ENCODE peak calls at places on chromosomes 7 and 10, in four cellular contexts. J is HCT116, T is K562, H is SK-N-SH. I is an unnamed sample.

GRCh38 chr10:23826399-23826798 is 382.5 kb upstream of the KIAA1217 start:
- DNase-seq in J (no peak), T (no peak), H (no peak), I (peak; percentile 13)

GRCh38 chr7:8177109-8177933 is 84.6 kb downstream of the ICA1 start:
- DNase-seq in J (no peak), T (no peak), H (no peak), I (no peak)

GRCh38 chr7:102991540-102992214 is 78.9 kb downstream of the LRRC17 start:
- DNase-seq in J (peak; percentile 96), T (peak; percentile 84), H (peak; percentile 15), I (peak; percentile 71)

GRCh38 chr7:70703785-70704184 is 428.2 kb upstream of the GALNT17 start:
- DNase-seq in J (no peak), T (no peak), H (no peak), I (no peak)

GRCh38 chr10:75598998-75599397 is 167.6 kb downstream of the LRMDA start:
- DNase-seq in J (no peak), T (no peak), H (no peak), I (no peak)

GRCh38 chr7:43071604-43072003 is 40.8 kb upstream of the HECW1 start:
- DNase-seq in J (peak; percentile 12), T (peak; percentile 20), H (peak; percentile 19), I (no peak)

GRCh38 chr10:22321156-22321711 is 335 bp downstream of the BMI1 start:
- DNase-seq in J (no peak), T (no peak), H (peak; percentile 80), I (peak; percentile 35)

GRCh38 chr10:126647116-126647515 is 23.4 kb downstream of the C10orf90 start:
- DNase-seq in J (no peak), T (no peak), H (no peak), I (no peak)

GRCh38 chr7:94701555-94701973 is 45.6 kb upstream of the SGCE start:
- DNase-seq in J (peak; percentile 28), T (no peak), H (no peak), I (peak; percentile 99)

GRCh38 chr10:102312683-102313082 is 67.4 kb downstream of the GBF1 start:
- DNase-seq in J (no peak), T (no peak), H (no peak), I (no peak)

GRCh38 chr7:18361756-18362155 is 133.8 kb upstream of the HDAC9 start:
- DNase-seq in J (no peak), T (peak; percentile 9), H (no peak), I (no peak)

GRCh38 chr7:100429637-100430449 is at the start of gene MEPCE:
- DNase-seq in J (peak; percentile 89), T (peak; percentile 98), H (peak; percentile 99), I (peak; percentile 96)

GRCh38 chr7:130365511-130366441 is 14.5 kb upstream of the CPA1 start:
- DNase-seq in J (no peak), T (no peak), H (peak; percentile 73), I (no peak)

GRCh38 chr7:130337410-130337971 is 7.1 kb upstream of the CPA5 start:
- DNase-seq in J (no peak), T (no peak), H (no peak), I (no peak)

GRCh38 chr7:116671681-116672595 is at the start of gene MET:
- DNase-seq in J (peak; percentile 84), T (peak; percentile 42), H (peak; percentile 73), I (peak; percentile 80)

GRCh38 chr10:125004571-125005311 is 62.8 kb downstream of the ZRANB1 start:
- DNase-seq in J (no peak), T (no peak), H (peak; percentile 22), I (no peak)

GRCh38 chr7:140074780-140075179 is 12.0 kb upstream of the PARP12 start:
- DNase-seq in J (no peak), T (no peak), H (no peak), I (no peak)

GRCh38 chr10:103443475-103444185 is 8.5 kb downstream of the CALHM2 start:
- DNase-seq in J (no peak), T (no peak), H (no peak), I (no peak)

GRCh38 chr7:12056381-12056780 is 154.7 kb upstream of the TMEM106B start:
- DNase-seq in J (no peak), T (no peak), H (no peak), I (no peak)

GRCh38 chr10:99682752-99683151 is 23.4 kb downstream of the ENTPD7 start:
- DNase-seq in J (peak; percentile 29), T (peak; percentile 12), H (no peak), I (no peak)

GRCh38 chr7:74057216-74057925 is 26.2 kb upstream of the LIMK1 start:
- DNase-seq in J (no peak), T (no peak), H (no peak), I (no peak)

GRCh38 chr10:54559498-54559897 is 241.5 kb downstream of the PCDH15 start:
- DNase-seq in J (no peak), T (no peak), H (no peak), I (no peak)

GRCh38 chr7:106573738-106574137 is 87.2 kb downstream of the CCDC71L start:
- DNase-seq in J (no peak), T (no peak), H (no peak), I (no peak)

GRCh38 chr10:63711361-63711760 is 190.2 kb downstream of the REEP3 start:
- DNase-seq in J (no peak), T (no peak), H (no peak), I (no peak)

DNA sequence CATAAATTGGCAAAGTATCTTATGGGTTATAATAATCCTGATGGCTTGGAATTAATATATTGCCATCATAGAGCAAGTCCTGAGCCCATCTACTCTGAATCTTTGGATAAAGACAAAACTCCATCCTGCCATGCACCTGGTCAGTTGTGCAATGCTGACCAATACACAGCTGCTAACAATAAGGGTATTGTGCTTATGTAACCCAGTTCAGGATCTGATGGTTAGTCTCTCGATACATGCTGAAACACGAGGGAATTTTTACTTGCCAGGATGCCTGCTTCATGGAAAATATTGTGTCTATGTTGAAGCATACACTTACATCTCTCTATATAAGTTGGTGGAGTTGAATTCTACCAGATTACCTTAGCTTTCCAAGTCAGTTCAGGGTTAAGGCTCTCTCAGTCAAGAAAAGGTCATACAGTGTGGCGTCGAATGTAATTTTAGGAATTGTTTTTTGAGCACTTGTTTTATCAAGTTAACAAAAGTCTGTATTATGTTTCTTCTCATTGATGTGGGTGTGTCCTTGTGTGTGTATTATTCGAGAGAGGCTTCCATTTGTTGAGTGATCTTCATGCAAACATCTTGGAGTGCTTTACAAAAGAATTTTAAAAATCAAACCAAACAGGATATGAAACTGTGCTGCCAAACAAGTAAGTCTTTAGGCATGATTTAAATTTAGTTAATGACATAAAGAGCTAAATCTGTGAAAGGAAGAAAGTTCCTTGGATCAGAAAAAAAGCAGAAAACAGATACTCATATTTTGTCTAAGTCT is 449.0 kb downstream of the SUGCT start:
- DNase-seq in J (no peak), T (no peak), H (no peak), I (peak; percentile 74)
- TF ChIP-seq ZBTB33 in J (no peak), T (no peak), H (no peak), I (no peak)

DNA sequence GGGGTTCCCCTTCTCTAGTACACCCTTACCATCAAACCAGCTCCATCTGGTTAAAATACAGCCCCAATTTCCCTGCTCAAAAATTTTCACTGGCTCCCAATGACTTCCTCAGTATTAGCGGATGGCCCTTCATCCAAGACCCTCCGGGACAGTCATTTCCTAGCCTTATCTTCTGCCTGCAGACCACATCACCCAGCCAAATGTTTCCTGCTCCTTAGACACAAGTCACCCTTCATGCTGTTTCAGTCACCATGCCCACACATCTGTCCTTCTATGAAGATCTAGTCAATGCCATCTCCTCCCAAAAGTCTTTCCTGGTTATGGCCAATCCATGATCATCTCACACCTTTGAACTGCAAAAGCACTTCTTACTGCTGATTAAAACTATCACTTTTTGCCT is 45.2 kb downstream of the PARD3 start:
- DNase-seq in J (no peak), T (no peak), H (no peak), I (no peak)
- TF ChIP-seq ZBTB33 in J (no peak), T (peak; percentile 66), H (no peak), I (no peak)

DNA sequence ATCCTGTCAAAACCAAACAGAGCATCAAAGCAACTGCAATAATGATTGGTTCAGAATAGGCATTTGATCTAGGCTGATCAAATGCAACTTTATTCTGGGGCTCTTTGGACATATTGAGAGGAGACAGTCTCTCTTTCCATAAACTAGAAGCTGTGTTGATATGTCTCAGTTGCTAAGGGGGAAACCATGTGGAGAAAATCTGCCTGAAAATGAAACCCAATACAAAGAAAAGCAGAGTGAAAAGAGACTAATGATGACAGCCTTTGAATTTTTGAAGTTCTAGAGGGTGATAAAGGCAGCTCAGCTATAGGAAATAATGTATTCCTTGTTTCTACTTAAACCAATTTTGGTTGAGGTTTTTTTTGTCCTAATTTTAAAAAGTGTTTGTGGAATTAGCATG is 941.8 kb upstream of the POT1 start:
- DNase-seq in J (no peak), T (no peak), H (no peak), I (no peak)
- TF ChIP-seq ZBTB33 in J (no peak), T (no peak), H (no peak), I (no peak)

DNA sequence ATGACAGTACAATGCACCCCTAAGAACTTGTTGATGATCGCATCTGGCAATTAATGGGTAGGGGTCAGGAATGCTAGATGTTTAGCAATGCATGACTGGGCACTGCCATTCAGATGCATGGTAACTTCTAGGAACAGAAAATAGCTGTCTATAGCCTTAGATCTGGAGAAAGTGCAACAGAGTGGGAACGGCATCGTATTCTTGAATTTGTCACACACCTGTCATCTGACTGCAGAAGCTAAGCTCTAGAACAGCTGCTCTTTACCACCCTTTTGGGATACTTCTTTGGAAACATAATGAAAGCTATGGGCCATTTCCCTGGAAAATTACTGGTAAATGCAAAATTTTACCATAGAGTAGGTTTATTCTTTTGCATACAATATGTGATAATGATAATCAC is 118.1 kb downstream of the SLC25A13 start:
- DNase-seq in J (no peak), T (no peak), H (no peak), I (no peak)
- TF ChIP-seq ZBTB33 in J (no peak), T (no peak), H (no peak), I (no peak)

DNA sequence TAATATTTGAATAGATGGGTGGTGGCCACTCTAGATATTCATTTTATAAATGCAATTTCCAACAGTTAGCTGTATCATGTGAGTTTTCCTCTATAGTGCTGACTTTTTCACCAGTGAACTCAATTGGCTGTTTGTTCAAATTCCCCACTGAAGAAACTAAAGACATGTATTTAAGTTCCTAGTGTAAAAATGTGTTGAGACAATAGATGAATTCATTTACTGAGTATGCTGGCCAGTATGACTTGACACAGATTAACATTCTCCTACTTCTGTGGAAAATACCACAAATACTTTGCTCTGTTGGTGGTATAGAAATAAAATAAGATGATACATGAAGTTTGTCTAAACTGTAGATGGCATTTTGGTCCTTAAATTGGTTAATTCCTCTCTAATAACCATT is 227.6 kb upstream of the TEX47 start:
- DNase-seq in J (no peak), T (no peak), H (no peak), I (no peak)
- TF ChIP-seq ZBTB33 in J (no peak), T (no peak), H (no peak), I (no peak)

GRCh38 chr7:46603296-46603701 is 682.2 kb upstream of the IGFBP3 start:
- DNase-seq in J (no peak), T (no peak), H (no peak), I (no peak)

GRCh38 chr7:46603780-46604725 is 683.0 kb upstream of the IGFBP3 start:
- DNase-seq in J (no peak), T (no peak), H (peak; percentile 10), I (no peak)

GRCh38 chr7:46600340-46600739 is 679.3 kb upstream of the IGFBP3 start:
- DNase-seq in J (no peak), T (no peak), H (no peak), I (no peak)
- TF ChIP-seq ZBTB33 in J (no peak), T (no peak), H (no peak), I (no peak)

GRCh38 chr10:122325235-122325634 is 49.3 kb upstream of the PLEKHA1 start:
- DNase-seq in J (no peak), T (no peak), H (no peak), I (no peak)
- TF ChIP-seq ZBTB33 in J (no peak), T (no peak), H (no peak), I (no peak)